ENCODE peak calls at places on chromosomes 13 and 19, in eight cellular contexts. K, F, Y, B, X, I, U and W are unnamed samples.

GRCh38 chr13:31242342-31242741 is 42.6 kb downstream of the B3GLCT start:
- DNase-seq in B (peak), Y (no peak), F (no peak), K (no peak), I (peak), U (no peak), X (no peak), W (no peak)

GRCh38 chr13:27043013-27043412 is 128.6 kb downstream of the USP12 start:
- DNase-seq in X (peak), B (peak), K (no peak), U (peak), I (peak), F (peak), Y (no peak), W (no peak)

GRCh38 chr13:103515410-103515809 is 449.2 kb upstream of the SLC10A2 start:
- DNase-seq in I (no peak), Y (no peak), B (no peak), X (no peak), F (no peak), K (no peak), U (no peak), W (no peak)

GRCh38 chr13:24709186-24709913 is 29.1 kb downstream of the ATP12A start:
- DNase-seq in F (no peak), B (no peak), X (no peak), I (no peak), U (no peak), K (no peak), Y (no peak), W (no peak)

GRCh38 chr13:32840113-32840512 is 176.1 kb upstream of the KL start:
- DNase-seq in I (no peak), Y (no peak), K (no peak), B (no peak), U (no peak), F (no peak), X (no peak), W (no peak)

GRCh38 chr19:11416346-11417052 is 2.6 kb downstream of the RGL3 start:
- DNase-seq in K (no peak), I (no peak), B (no peak), U (no peak), Y (no peak), X (no peak), F (no peak), W (no peak)

GRCh38 chr19:40511487-40511886 is 44.7 kb downstream of the SPTBN4 start:
- DNase-seq in U (no peak), F (no peak), Y (no peak), I (no peak), B (no peak), X (no peak), K (no peak), W (no peak)

GRCh38 chr19:20472854-20473253 is 92.7 kb downstream of the ZNF737 start:
- DNase-seq in F (no peak), I (no peak), Y (no peak), X (no peak), B (no peak), K (no peak), U (no peak), W (no peak)

GRCh38 chr13:38417727-38418126 is 68.1 kb downstream of the UFM1 start:
- DNase-seq in Y (no peak), B (no peak), I (peak), K (no peak), U (no peak), X (no peak), F (no peak), W (no peak)

GRCh38 chr19:51808333-51808986 is 13.5 kb downstream of the FPR3 start:
- DNase-seq in K (no peak), B (peak), I (peak), Y (no peak), X (no peak), U (no peak), F (no peak), W (no peak)

GRCh38 chr13:68107667-68108066 is 877.5 kb upstream of the PCDH9 start:
- DNase-seq in X (no peak), F (no peak), B (no peak), I (no peak), Y (no peak), K (no peak), U (no peak), W (no peak)

GRCh38 chr19:46571495-46571894 is 29.6 kb upstream of the CALM3 start:
- DNase-seq in I (no peak), K (no peak), B (peak), Y (no peak), F (no peak), X (no peak), U (peak), W (no peak)

GRCh38 chr13:73059460-73060250 is 850 bp downstream of the KLF5 start:
- DNase-seq in X (no peak), Y (peak), F (peak), B (peak), U (no peak), I (peak), K (peak), W (peak)

GRCh38 chr13:38210928-38211596 is 138.6 kb upstream of the UFM1 start:
- DNase-seq in K (no peak), I (no peak), Y (no peak), U (no peak), F (no peak), B (no peak), X (no peak), W (no peak)

GRCh38 chr13:113122571-113123225 is at the start of gene F10:
- DNase-seq in U (peak), F (no peak), I (peak), Y (peak), B (peak), K (no peak), X (no peak), W (peak)

GRCh38 chr19:17319473-17320238 is 10.3 kb downstream of the DDA1 start:
- DNase-seq in B (no peak), U (no peak), F (no peak), X (no peak), Y (no peak), I (no peak), K (no peak), W (no peak)

GRCh38 chr19:10061717-10062310 is 24.3 kb upstream of the SHFL start:
- DNase-seq in K (no peak), U (no peak), Y (no peak), I (no peak), X (no peak), B (peak), F (no peak), W (no peak)

GRCh38 chr13:47661076-47661475 is 340.0 kb downstream of the SUCLA2 start:
- DNase-seq in X (peak), I (peak), U (no peak), K (no peak), B (no peak), Y (no peak), F (no peak), W (no peak)

GRCh38 chr19:18633321-18633720 is 3.5 kb upstream of the KLHL26 start:
- DNase-seq in X (no peak), B (no peak), F (no peak), U (no peak), K (no peak), I (no peak), Y (no peak), W (no peak)

GRCh38 chr19:18746393-18747167 is 44.5 kb downstream of the COMP start:
- DNase-seq in U (no peak), F (no peak), K (no peak), B (no peak), I (no peak), Y (no peak), X (no peak), W (no peak)

GRCh38 chr13:31943591-31943990 is 88.0 kb upstream of the FRY start:
- DNase-seq in X (no peak), I (peak), U (no peak), Y (no peak), K (no peak), F (no peak), B (no peak), W (no peak)

GRCh38 chr13:24106429-24106828 is 54.1 kb upstream of the SPATA13 start:
- DNase-seq in B (no peak), F (no peak), I (no peak), X (no peak), K (no peak), U (no peak), Y (no peak), W (no peak)

GRCh38 chr19:1646931-1647663 is 5.3 kb downstream of the TCF3 start:
- DNase-seq in I (no peak), B (no peak), Y (no peak), F (no peak), K (no peak), X (no peak), U (no peak), W (no peak)

GRCh38 chr19:32651729-32652140 is 23.2 kb downstream of the ANKRD27 start:
- DNase-seq in B (peak), I (no peak), U (no peak), F (peak), X (no peak), K (peak), Y (peak), W (no peak)

GRCh38 chr13:113746671-113747070 is 12.4 kb upstream of the TMEM255B start:
- DNase-seq in Y (no peak), K (no peak), U (no peak), F (no peak), B (no peak), X (no peak), I (no peak), W (peak)

GRCh38 chr13:25648996-25649633 is 277.3 kb downstream of the ATP8A2 start:
- DNase-seq in I (no peak), K (no peak), F (no peak), Y (no peak), U (no peak), B (no peak), X (no peak), W (no peak)

GRCh38 chr19:47520839-47521238 is 6.0 kb upstream of the NAPA start:
- DNase-seq in B (no peak), X (no peak), U (no peak), F (no peak), K (no peak), Y (no peak), I (no peak), W (no peak)

GRCh38 chr13:110476220-110476617 is 85.3 kb downstream of the RAB20 start:
- DNase-seq in K (no peak), X (no peak), Y (no peak), F (no peak), B (no peak), U (no peak), I (no peak), W (no peak)

GRCh38 chr19:30263719-30264440 is 108.3 kb upstream of the ZNF536 start:
- DNase-seq in K (no peak), U (no peak), F (no peak), B (no peak), X (no peak), I (peak), Y (no peak), W (no peak)

GRCh38 chr19:5775668-5776309 is 8.8 kb downstream of the PRR22 start:
- DNase-seq in Y (no peak), B (peak), F (no peak), I (peak), U (no peak), K (no peak), X (peak), W (no peak)

GRCh38 chr19:38303517-38304351 is at the start of gene C19orf33:
- DNase-seq in U (peak), F (no peak), X (peak), I (no peak), B (no peak), Y (peak), K (no peak), W (no peak)

GRCh38 chr19:13098291-13099072 is 4.2 kb downstream of the LYL1 start:
- DNase-seq in Y (no peak), I (peak), U (no peak), F (peak), B (no peak), X (no peak), K (no peak), W (peak)

DNA sequence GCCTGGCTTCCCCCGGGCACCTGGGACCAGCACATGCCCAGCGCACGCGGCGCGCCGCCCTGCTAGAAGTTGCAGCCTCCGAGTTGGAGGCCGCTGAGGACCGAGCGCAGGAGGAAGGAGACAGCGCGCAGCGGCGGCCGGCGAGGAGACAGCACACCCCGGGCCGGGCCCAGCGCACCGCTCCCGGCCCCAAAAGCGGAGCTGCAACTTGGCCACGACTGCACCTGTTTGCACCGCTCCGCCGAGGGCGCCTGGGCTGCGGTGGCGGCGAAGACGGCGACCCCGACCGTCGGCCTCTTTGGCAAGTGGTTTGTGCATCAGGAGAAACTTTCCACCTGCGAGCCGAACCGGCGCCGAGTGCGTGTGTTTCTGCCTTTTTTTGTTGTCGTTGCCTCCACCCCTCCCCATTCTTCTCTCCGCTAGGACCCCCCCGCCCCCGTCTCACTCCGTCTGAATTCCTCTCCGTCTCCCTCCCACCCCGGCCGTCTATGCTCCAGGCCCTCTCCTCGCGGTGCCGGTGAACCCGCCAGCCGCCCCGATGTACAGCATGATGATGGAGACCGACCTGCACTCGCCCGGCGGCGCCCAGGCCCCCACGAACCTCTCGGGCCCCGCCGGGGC is at the start of gene SOX1:
- DNase-seq in U (no peak), X (no peak), I (no peak), F (no peak), Y (no peak), K (no peak), B (no peak), W (peak)
- H3K4me3 ChIP-seq in U (no peak), X (peak), I (no peak), F (peak), Y (peak), K (peak), B (no peak), W (peak)

GRCh38 chr19:54094601-54095000 is 6.0 kb downstream of the OSCAR start:
- DNase-seq in Y (no peak), I (no peak), F (peak), X (no peak), B (no peak), U (no peak), K (no peak), W (no peak)

GRCh38 chr19:54096642-54097106 is 3.9 kb downstream of the OSCAR start:
- DNase-seq in Y (no peak), U (peak), I (peak), K (no peak), F (peak), B (peak), X (peak), W (peak)

GRCh38 chr19:54100560-54100959 is at the start of gene OSCAR:
- DNase-seq in K (no peak), B (no peak), U (no peak), F (no peak), Y (no peak), I (peak), X (no peak), W (peak)

DNA sequence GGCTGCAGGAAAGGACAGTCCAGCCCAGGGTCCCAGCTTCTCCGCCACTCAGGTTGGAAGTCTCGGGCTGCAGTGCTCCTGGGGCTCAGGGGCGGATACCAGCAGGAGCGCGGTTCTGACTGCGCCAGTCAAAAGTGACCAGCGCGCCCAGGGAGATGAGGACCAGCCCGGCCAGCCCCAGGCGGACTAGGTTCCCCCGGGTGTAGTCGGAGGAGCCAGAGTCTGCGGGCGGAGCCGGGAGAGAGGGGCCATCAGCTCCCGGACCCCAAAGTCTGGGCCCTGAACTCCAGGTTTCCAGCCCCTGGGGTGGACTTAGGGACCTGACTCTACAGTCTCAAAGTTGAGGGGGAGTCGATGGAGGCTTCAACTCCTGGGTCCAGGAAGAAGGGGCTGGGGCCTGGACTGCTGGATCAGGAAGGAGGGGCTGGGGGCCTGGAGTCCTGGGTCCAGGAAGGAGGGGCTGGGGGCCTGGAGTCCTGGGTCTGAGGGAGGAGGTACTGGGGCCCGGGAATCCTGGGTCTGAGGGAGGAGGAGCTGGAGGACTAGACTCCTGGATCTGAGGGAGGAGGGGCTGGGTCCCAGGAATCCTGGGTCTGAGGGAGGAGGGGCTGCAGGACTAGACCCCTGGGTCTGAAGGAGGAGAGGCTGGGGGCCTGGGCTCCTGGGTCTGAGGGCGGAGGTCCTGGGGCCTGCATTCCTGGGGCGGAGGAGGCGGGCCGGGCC is 5.3 kb downstream of the OSCAR start:
- DNase-seq in U (no peak), I (no peak), X (no peak), B (no peak), Y (no peak), K (no peak), F (peak), W (no peak)
- H3K4me3 ChIP-seq in U (peak), I (peak), X (peak), B (peak), Y (peak), K (peak), F (peak), W (peak)

DNA sequence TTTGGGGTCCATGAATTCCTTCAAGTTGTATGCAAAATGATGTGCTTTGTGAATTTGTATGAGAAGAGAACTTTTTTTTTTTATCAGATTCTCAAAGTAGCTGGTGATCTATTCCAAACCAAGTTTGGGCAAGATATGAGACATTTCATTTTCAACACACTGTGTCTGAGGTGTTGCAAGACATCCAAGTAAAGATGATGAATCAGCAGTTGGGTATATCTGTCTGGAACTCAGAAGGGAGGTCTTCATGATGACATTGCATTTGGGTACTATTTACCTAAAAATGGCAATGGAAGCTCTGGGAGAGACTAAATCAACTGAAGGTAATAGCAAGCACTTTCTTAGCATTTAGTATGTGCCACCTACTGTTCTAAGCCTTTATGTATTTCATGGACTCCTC is 2.8 kb downstream of the FAM124A start:
- DNase-seq in B (peak), F (no peak), Y (no peak), I (peak), X (no peak), K (no peak), U (no peak), W (no peak)
- H3K4me3 ChIP-seq in B (no peak), F (no peak), Y (no peak), I (no peak), X (no peak), K (no peak), U (no peak), W (no peak)

GRCh38 chr19:3670258-3670795 is 29.9 kb downstream of the PIP5K1C start:
- DNase-seq in Y (peak), F (peak), B (peak), I (peak), U (no peak), X (peak), K (no peak), W (no peak)
- H3K4me3 ChIP-seq in Y (peak), F (peak), B (peak), I (peak), U (no peak), X (no peak), K (no peak), W (peak)

GRCh38 chr19:49150944-49151243 is 4.3 kb downstream of the HRC start:
- DNase-seq in X (no peak), K (no peak), U (no peak), Y (no peak), F (no peak), B (no peak), I (no peak), W (no peak)

GRCh38 chr19:49150106-49150943 is 4.9 kb downstream of the HRC start:
- DNase-seq in F (peak), U (peak), K (peak), I (peak), B (peak), X (peak), Y (peak), W (peak)

GRCh38 chr19:49152218-49152550 is 3.0 kb downstream of the HRC start:
- DNase-seq in F (no peak), U (no peak), I (no peak), Y (no peak), X (no peak), B (no peak), K (no peak), W (no peak)

GRCh38 chr19:49153167-49153809 is 1.9 kb downstream of the HRC start:
- DNase-seq in U (no peak), Y (no peak), F (no peak), K (no peak), B (no peak), I (no peak), X (no peak), W (no peak)

GRCh38 chr19:49151339-49152217 is 3.6 kb downstream of the HRC start:
- DNase-seq in F (peak), B (peak), K (no peak), Y (peak), U (peak), X (no peak), I (no peak), W (no peak)
- H3K4me3 ChIP-seq in F (no peak), B (peak), K (no peak), Y (peak), U (peak), X (peak), I (peak), W (no peak)

GRCh38 chr13:79503473-79504017 is 22.6 kb downstream of the NDFIP2 start:
- DNase-seq in F (no peak), I (no peak), B (no peak), U (no peak), K (no peak), Y (no peak), X (no peak), W (no peak)

GRCh38 chr13:79503069-79503468 is 22.1 kb downstream of the NDFIP2 start:
- DNase-seq in B (no peak), X (no peak), Y (no peak), U (no peak), I (no peak), F (no peak), K (no peak), W (no peak)

GRCh38 chr13:79512950-79513349 is 32.0 kb downstream of the NDFIP2 start:
- DNase-seq in X (no peak), F (no peak), K (no peak), B (no peak), Y (no peak), I (no peak), U (no peak), W (no peak)

DNA sequence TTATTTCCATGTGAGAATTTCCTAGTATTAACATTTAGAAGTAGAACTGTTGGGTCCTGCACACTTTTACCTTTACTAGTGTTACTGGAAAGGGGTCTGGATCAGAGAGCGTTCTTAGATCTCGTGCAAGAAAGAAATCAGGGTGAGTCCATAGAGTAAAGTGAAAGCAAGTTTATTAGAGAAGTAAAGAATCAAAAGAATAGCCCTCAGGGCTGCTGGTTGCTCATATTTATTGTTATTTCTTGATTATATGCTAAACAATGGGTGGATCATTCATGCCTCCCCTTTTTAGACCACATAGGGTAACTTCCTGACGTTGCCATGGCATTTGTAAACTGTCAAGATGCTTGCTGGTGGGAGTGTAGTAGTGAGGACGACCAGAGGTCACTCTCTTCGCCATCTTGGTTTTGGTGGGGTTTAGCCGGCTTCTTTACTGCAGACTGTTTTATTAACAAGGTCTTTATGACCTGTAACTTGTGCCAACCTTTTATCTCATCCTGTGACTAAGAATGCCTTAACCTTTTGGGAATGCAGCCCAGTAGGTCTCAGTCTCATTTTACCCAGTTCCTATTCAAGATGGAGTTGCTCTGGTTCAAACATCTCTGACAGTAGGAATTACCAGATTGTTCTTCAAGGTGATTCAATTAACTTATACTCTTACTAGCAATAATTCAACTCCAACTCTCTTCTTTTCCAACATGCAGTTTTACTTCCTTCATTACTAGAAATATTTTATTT is 27.4 kb downstream of the NDFIP2 start:
- DNase-seq in Y (no peak), U (no peak), I (no peak), F (no peak), K (no peak), B (no peak), X (no peak), W (no peak)
- H3K4me3 ChIP-seq in Y (no peak), U (no peak), I (no peak), F (no peak), K (no peak), B (no peak), X (no peak), W (no peak)